ENCODE peak calls at places on chromosomes 7 and 10, in four cellular contexts. L, U, P and J are unnamed samples.

GRCh38 chr7:26284995-26285632 is 6.5 kb upstream of the SNX10 start:
- DNase-seq in L (peak; percentile 33), P (no peak), U (peak; percentile 54), J (no peak)

GRCh38 chr7:19069842-19070241 is 47.6 kb downstream of the TWIST1 start:
- DNase-seq in P (no peak), U (no peak), L (peak; percentile 4), J (no peak)

GRCh38 chr7:131640686-131641085 is 84.3 kb upstream of the PODXL start:
- DNase-seq in P (no peak), U (no peak), L (no peak), J (no peak)

GRCh38 chr7:369981-370621 is 80.1 kb downstream of the FOXL3 start:
- DNase-seq in U (no peak), L (no peak), P (no peak), J (no peak)

GRCh38 chr7:64882341-64883112 is 20.5 kb upstream of the ZNF273 start:
- DNase-seq in L (no peak), U (no peak), P (peak; percentile 72), J (peak; percentile 73)

GRCh38 chr7:97075928-97076327 is 41.6 kb upstream of the SDHAF3 start:
- DNase-seq in L (peak; percentile 12), U (no peak), P (no peak), J (no peak)

GRCh38 chr7:113125728-113126127 is 7.4 kb upstream of the SMIM30 start:
- DNase-seq in U (no peak), P (no peak), L (no peak), J (no peak)

GRCh38 chr7:132881317-132881716 is 200.6 kb downstream of the CHCHD3 start:
- DNase-seq in L (no peak), P (no peak), U (no peak), J (no peak)

GRCh38 chr10:13916384-13916947 is 329.7 kb downstream of the PRPF18 start:
- DNase-seq in U (no peak), L (no peak), P (no peak), J (no peak)

GRCh38 chr10:47176903-47177860 is 122.8 kb upstream of the GDF10 start:
- DNase-seq in P (no peak), U (no peak), L (no peak), J (no peak)

GRCh38 chr10:37436361-37436760 is 311.0 kb downstream of the ANKRD30A start:
- DNase-seq in U (no peak), L (no peak), P (no peak), J (no peak)

GRCh38 chr7:43640679-43641078 is 57.8 kb downstream of the STK17A start:
- DNase-seq in P (no peak), U (no peak), L (no peak), J (no peak)

GRCh38 chr10:30816144-30816811 is 186.7 kb upstream of the LYZL2 start:
- DNase-seq in U (no peak), P (no peak), L (no peak), J (no peak)

GRCh38 chr7:150852371-150852905 is at the start of gene AOC1:
- DNase-seq in U (no peak), P (no peak), L (no peak), J (peak; percentile 31)

GRCh38 chr10:133067152-133068090 is 20.3 kb upstream of the ADGRA1 start:
- DNase-seq in P (no peak), U (no peak), L (no peak), J (no peak)

GRCh38 chr7:43314379-43315158 is 202.1 kb downstream of the HECW1 start:
- DNase-seq in P (no peak), L (no peak), U (no peak), J (no peak)

GRCh38 chr10:99236627-99237309 is 1.1 kb upstream of the HPSE2 start:
- DNase-seq in L (no peak), U (no peak), P (no peak), J (no peak)

GRCh38 chr10:123838596-123839310 is 52.9 kb downstream of the CPXM2 start:
- DNase-seq in U (no peak), P (no peak), L (no peak), J (no peak)

GRCh38 chr10:88989423-88989822 is 1.2 kb upstream of the FAS start:
- DNase-seq in P (no peak), U (no peak), L (no peak), J (no peak)
- H3K4me3 ChIP-seq in P (peak overlapping the region; percentile 84), U (no peak overlapping the region), L (no peak overlapping the region), J (no peak overlapping the region)

GRCh38 chr10:44983066-44983894 is 4.7 kb upstream of the DEPP1 start:
- DNase-seq in P (no peak), L (no peak), U (no peak), J (no peak)
- H3K4me1 ChIP-seq in P (peaks cover 90% of the 10 kb centered on the region), L (peaks cover 53% of the 10 kb centered on the region), U (peaks cover 45% of the 10 kb centered on the region), J (peaks cover 50% of the 10 kb centered on the region)

GRCh38 chr7:91420606-91421390 is 156.6 kb downstream of the FZD1 start:
- DNase-seq in P (no peak), L (no peak), U (no peak), J (no peak)

GRCh38 chr7:91425149-91425548 is 160.9 kb downstream of the FZD1 start:
- DNase-seq in P (no peak), U (no peak), L (no peak), J (no peak)

DNA sequence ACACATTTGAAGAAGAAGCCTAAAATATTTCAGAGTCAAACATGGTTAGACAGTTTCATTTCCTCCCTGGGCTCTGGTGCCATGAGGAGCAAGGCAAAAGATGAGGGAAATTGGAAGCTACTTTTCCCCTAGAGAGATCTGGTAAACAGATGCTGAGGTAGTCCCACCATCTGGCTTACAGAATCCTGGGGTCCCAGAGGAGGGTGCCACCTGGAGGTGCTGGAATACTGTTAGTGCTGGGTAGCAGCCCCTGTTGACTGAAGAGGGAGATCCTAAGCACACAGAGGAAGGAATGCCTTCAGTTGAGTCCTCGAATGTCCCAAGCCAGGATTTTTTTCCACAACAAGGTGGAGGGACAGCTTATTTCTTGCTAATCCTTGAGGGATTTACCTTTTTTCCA is 160.1 kb downstream of the FZD1 start:
- DNase-seq in U (no peak), L (no peak), P (no peak), J (no peak)
- TF ChIP-seq CTCF in U (no peak), L (no peak), P (no peak), J (no peak)

DNA sequence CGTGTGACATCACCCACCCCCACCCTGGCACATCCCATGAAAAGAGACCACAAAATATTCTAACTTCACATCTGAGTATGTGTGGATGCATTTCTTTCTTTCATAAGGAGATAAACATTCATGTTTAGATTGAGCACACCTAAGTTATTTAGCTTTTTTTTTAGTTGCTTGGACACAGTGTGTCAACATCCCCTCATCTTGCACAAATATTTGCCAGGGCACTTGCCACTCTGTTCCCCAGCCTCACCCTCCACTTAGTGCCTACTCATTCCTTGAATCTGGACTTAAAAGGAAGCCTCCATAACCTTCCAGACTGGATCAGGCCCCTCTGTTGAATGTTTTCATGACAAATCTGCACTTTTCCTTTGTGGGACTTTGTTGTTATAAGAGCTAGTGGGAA is 338.9 kb upstream of the IGFBP3 start:
- DNase-seq in L (peak; percentile 81), P (no peak), U (no peak), J (no peak)
- H3K4me3 ChIP-seq in L (no peak overlapping the region), P (no peak overlapping the region), U (no peak overlapping the region), J (no peak overlapping the region)

DNA sequence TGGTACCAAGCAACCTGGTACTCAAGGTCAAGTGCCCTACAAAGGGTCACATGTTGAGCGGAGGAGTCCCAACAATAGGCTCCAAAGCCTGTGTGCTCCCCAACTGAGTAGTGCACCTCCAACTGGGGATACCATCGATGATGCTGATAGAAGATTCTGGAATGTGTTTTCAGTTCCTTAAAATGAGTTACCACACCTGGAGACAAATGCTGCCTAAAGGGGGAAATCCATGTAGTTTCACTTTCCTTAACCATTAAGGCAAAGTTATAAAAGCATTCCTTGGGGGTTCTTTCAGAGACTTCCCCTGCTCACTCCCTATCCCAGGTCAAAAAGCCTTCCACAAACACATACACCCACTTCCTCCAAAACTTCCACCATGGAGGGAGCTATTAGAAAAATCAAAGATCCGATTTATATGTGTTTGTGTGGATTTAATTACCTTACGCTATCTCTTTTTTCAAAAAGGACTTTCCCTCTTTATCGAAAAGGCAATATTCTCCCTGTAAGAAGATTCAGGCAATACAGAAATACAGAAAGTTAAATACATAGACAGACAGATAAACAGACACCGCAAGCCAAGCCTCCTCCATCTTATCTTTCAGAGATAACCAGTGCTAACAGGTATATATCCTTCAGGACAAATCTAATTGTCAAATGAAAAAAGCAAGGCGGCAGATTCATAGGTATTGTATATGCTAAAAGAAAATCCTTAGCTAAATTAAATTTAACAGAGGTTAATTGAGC is 135.8 kb upstream of the ASAH2 start:
- DNase-seq in P (no peak), L (no peak), U (no peak), J (no peak)
- H3K4me1 ChIP-seq in P (peaks cover 49% of the 10 kb centered on the region), L (peaks cover 37% of the 10 kb centered on the region), U (no peaks in the 10 kb centered on the region), J (peaks cover 40% of the 10 kb centered on the region)

DNA sequence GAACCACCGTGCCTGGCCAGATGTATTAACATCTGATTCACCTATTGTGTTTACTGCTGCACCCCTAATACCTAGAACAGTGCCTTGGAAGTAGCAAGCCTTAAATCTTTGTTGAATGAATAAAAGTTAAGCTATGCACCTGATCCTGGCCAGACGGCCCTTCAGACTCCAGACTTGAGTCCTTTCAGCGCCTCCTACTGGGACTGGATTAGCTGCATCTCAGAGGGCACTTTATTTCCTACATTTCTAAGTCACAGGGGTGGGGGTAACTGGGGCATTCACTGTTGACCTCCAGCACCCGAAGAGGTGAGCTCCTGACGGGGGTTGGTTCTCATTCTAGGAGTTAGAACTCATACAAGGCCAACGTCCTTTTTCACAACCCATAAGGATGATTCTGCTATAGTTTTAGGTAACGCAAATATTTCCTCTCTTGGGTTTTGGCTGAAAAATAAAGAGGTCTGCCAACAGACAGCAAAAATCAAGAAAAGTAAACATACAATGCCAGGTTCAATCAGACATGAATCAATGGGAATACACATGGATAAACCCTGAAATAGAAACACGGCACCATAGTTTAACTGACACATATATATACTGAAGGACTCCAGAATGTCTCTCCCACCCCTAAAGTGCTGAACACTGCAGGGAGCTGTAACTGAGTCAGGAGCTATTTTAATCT is 48.0 kb upstream of the DLG5 start:
- DNase-seq in L (peak; percentile 71), P (no peak), U (no peak), J (no peak)
- TF ChIP-seq CTCF in L (peak; percentile 53), P (peak; percentile 32), U (peak; percentile 83), J (no peak)